ENCODE peak calls at places on chromosomes 7 and 10, in eight cellular contexts. D, O, Z, I, E, C, M and F are unnamed samples.
A peak's percentile ranks its signal among the peaks of the same experiment; 100 is the strongest.

GRCh38 chr7:93092757-93093370 is 24.9 kb downstream of the SAMD9 start:
- DNase-seq in D (no peak), O (no peak), Z (no peak), I (peak; percentile 12), E (peak; percentile 41), C (no peak), M (no peak), F (no peak)

GRCh38 chr10:60663850-60664249 is 114.4 kb upstream of the CDK1 start:
- DNase-seq in D (no peak), O (no peak), Z (no peak), I (no peak), E (peak; percentile 49), C (no peak), M (no peak), F (no peak)

GRCh38 chr7:103613655-103614642 is 167.9 kb upstream of the SLC26A5 start:
- DNase-seq in D (no peak), O (no peak), Z (no peak), I (no peak), E (no peak), C (no peak), M (no peak), F (no peak)

GRCh38 chr7:131602994-131603372 is 46.6 kb upstream of the PODXL start:
- DNase-seq in D (no peak), O (no peak), Z (no peak), I (no peak), E (no peak), C (no peak), M (no peak), F (no peak)

GRCh38 chr7:37194943-37195342 is 253.7 kb downstream of the ELMO1 start:
- DNase-seq in D (no peak), O (no peak), Z (no peak), I (no peak), E (no peak), C (no peak), M (no peak), F (no peak)

GRCh38 chr10:27819781-27820531 is 74.3 kb upstream of the MKX start:
- DNase-seq in D (no peak), O (peak; percentile 13), Z (no peak), I (peak; percentile 60), E (peak; percentile 67), C (no peak), M (no peak), F (peak; percentile 46)

GRCh38 chr10:28307267-28307666 is 4.4 kb upstream of the MPP7 start:
- DNase-seq in D (no peak), O (no peak), Z (no peak), I (no peak), E (no peak), C (no peak), M (no peak), F (no peak)

GRCh38 chr10:59709472-59710125 is at the start of gene SLC16A9:
- DNase-seq in D (peak; percentile 12), O (peak; percentile 52), Z (peak; percentile 86), I (peak; percentile 8), E (peak; percentile 46), C (peak; percentile 73), M (no peak), F (peak; percentile 64)

GRCh38 chr7:157010588-157011332 is at the start of gene MNX1:
- DNase-seq in D (no peak), O (peak; percentile 58), Z (peak; percentile 88), I (no peak), E (no peak), C (peak; percentile 92), M (no peak), F (peak; percentile 78)

GRCh38 chr7:5237286-5237685 is 45.5 kb upstream of the SLC29A4 start:
- DNase-seq in D (peak; percentile 69), O (peak; percentile 77), Z (peak; percentile 29), I (no peak), E (no peak), C (peak; percentile 76), M (no peak), F (no peak)

GRCh38 chr7:74183653-74184450 is 9.7 kb downstream of the EIF4H start:
- DNase-seq in D (no peak), O (no peak), Z (peak; percentile 40), I (no peak), E (no peak), C (no peak), M (no peak), F (no peak)

GRCh38 chr10:14160299-14160698 is 170.4 kb downstream of the FRMD4A start:
- DNase-seq in D (no peak), O (no peak), Z (no peak), I (no peak), E (no peak), C (no peak), M (no peak), F (no peak)

GRCh38 chr10:44865289-44865671 is 45.9 kb upstream of the TMEM72 start:
- DNase-seq in D (peak; percentile 49), O (peak; percentile 51), Z (peak; percentile 39), I (no peak), E (no peak), C (no peak), M (no peak), F (no peak)

GRCh38 chr7:121336579-121336978 is 7.8 kb downstream of the WNT16 start:
- DNase-seq in D (no peak), O (no peak), Z (no peak), I (no peak), E (no peak), C (no peak), M (no peak), F (no peak)

GRCh38 chr10:25641576-25641975 is 292.5 kb upstream of the MYO3A start:
- DNase-seq in D (no peak), O (no peak), Z (no peak), I (no peak), E (no peak), C (no peak), M (no peak), F (no peak)

GRCh38 chr7:148535227-148535626 is 55.3 kb upstream of the C7orf33 start:
- DNase-seq in D (no peak), O (no peak), Z (no peak), I (no peak), E (no peak), C (no peak), M (no peak), F (peak; percentile 22)

GRCh38 chr7:21135437-21135836 is 292.4 kb upstream of the SP4 start:
- DNase-seq in D (no peak), O (no peak), Z (peak; percentile 20), I (no peak), E (no peak), C (no peak), M (no peak), F (no peak)

GRCh38 chr7:157139142-157140117 is 704 bp downstream of the UBE3C start:
- DNase-seq in D (peak; percentile 8), O (peak; percentile 61), Z (peak; percentile 55), I (no peak), E (peak; percentile 6), C (peak; percentile 85), M (peak; percentile 73), F (peak; percentile 11)

GRCh38 chr10:101367569-101368453 is 13.8 kb downstream of the BTRC start:
- DNase-seq in D (no peak), O (no peak), Z (no peak), I (peak; percentile 45), E (peak; percentile 52), C (no peak), M (no peak), F (peak; percentile 10)

GRCh38 chr7:129784783-129785456 is 167.8 kb downstream of the UBE2H start:
- DNase-seq in D (no peak), O (no peak), Z (no peak), I (no peak), E (no peak), C (no peak), M (no peak), F (no peak)

GRCh38 chr7:129786825-129787563 is 165.8 kb downstream of the UBE2H start:
- DNase-seq in D (no peak), O (no peak), Z (no peak), I (no peak), E (no peak), C (no peak), M (no peak), F (no peak)

GRCh38 chr7:129784437-129784782 is 168.3 kb downstream of the UBE2H start:
- DNase-seq in D (no peak), O (no peak), Z (no peak), I (no peak), E (no peak), C (no peak), M (no peak), F (no peak)

GRCh38 chr7:129786179-129786514 is 166.6 kb downstream of the UBE2H start:
- DNase-seq in D (no peak), O (no peak), Z (no peak), I (no peak), E (no peak), C (no peak), M (no peak), F (no peak)

GRCh38 chr7:129785457-129786178 is 167.1 kb downstream of the UBE2H start:
- DNase-seq in D (no peak), O (no peak), Z (no peak), I (no peak), E (no peak), C (no peak), M (no peak), F (no peak)
- H3K4me3 ChIP-seq in D (peak overlapping the region; percentile 4), O (peak overlapping the region; percentile 30), Z (no peak overlapping the region), I (no peak overlapping the region), E (no peak overlapping the region), C (no peak overlapping the region), M (peak overlapping the region; percentile 46), F (no peak overlapping the region)

GRCh38 chr7:50267525-50268041 is 36.9 kb upstream of the IKZF1 start:
- DNase-seq in D (no peak), O (no peak), Z (no peak), I (no peak), E (no peak), C (no peak), M (no peak), F (no peak)
- H3K4me3 ChIP-seq in D (no peak overlapping the region), O (no peak overlapping the region), Z (no peak overlapping the region), I (no peak overlapping the region), E (no peak overlapping the region), C (no peak overlapping the region), M (peak overlapping the region; percentile 8), F (no peak overlapping the region)

GRCh38 chr7:150806863-150807262 is 6.3 kb downstream of the TMEM176A start:
- DNase-seq in D (no peak), O (no peak), Z (peak; percentile 17), I (no peak), E (no peak), C (no peak), M (no peak), F (no peak)

GRCh38 chr7:150806454-150806853 is 5.9 kb downstream of the TMEM176A start:
- DNase-seq in D (no peak), O (no peak), Z (no peak), I (no peak), E (no peak), C (no peak), M (no peak), F (no peak)

GRCh38 chr7:150804802-150805201 is 4.2 kb downstream of the TMEM176A start:
- DNase-seq in D (no peak), O (no peak), Z (peak; percentile 14), I (no peak), E (no peak), C (no peak), M (no peak), F (no peak)

GRCh38 chr7:150803161-150803860 is 2.7 kb downstream of the TMEM176A start:
- DNase-seq in D (no peak), O (no peak), Z (peak; percentile 58), I (no peak), E (no peak), C (no peak), M (no peak), F (no peak)

GRCh38 chr7:150805864-150806263 is 5.3 kb downstream of the TMEM176A start:
- DNase-seq in D (no peak), O (no peak), Z (no peak), I (no peak), E (no peak), C (no peak), M (no peak), F (no peak)
- H3K4me3 ChIP-seq in D (no peak overlapping the region), O (no peak overlapping the region), Z (no peak overlapping the region), I (no peak overlapping the region), E (no peak overlapping the region), C (no peak overlapping the region), M (no peak overlapping the region), F (no peak overlapping the region)

GRCh38 chr10:115572740-115573455 is 479.7 kb downstream of the ATRNL1 start:
- DNase-seq in D (no peak), O (no peak), Z (no peak), I (no peak), E (no peak), C (no peak), M (no peak), F (no peak)
- H3K4me3 ChIP-seq in D (no peak overlapping the region), O (no peak overlapping the region), Z (no peak overlapping the region), I (no peak overlapping the region), E (no peak overlapping the region), C (no peak overlapping the region), M (no peak overlapping the region), F (no peak overlapping the region)